ENCODE peak calls at places on chromosomes 16 and 17, in seven cellular contexts. One of them, this sample, is unnamed.

GRCh38 chr16:88102597-88102996 is 151.4 kb downstream of the BANP start:
- DNase-seq in kidney: peak; percentile 60
- DNase-seq in stomach: no peak
- DNase-seq in cardiac muscle cell: no peak
- DNase-seq in H7: peak; percentile 53
- DNase-seq in psoas muscle: peak; percentile 43
- DNase-seq in BE2C: no peak
- DNase-seq in this sample: no peak

GRCh38 chr17:76466775-76467130 is 650 bp upstream of the AANAT start:
- DNase-seq in kidney: no peak
- DNase-seq in stomach: no peak
- DNase-seq in cardiac muscle cell: no peak
- DNase-seq in H7: no peak
- DNase-seq in psoas muscle: peak; percentile 45
- DNase-seq in BE2C: no peak
- DNase-seq in this sample: no peak

GRCh38 chr16:79795556-79795955 is 195.0 kb upstream of the MAF start:
- DNase-seq in kidney: no peak
- DNase-seq in stomach: no peak
- DNase-seq in cardiac muscle cell: no peak
- DNase-seq in H7: no peak
- DNase-seq in psoas muscle: no peak
- DNase-seq in BE2C: no peak
- DNase-seq in this sample: no peak

GRCh38 chr16:47150067-47150466 is 6.3 kb upstream of the NETO2 start:
- DNase-seq in kidney: no peak
- DNase-seq in stomach: no peak
- DNase-seq in cardiac muscle cell: no peak
- DNase-seq in H7: no peak
- DNase-seq in psoas muscle: no peak
- DNase-seq in BE2C: no peak
- DNase-seq in this sample: no peak

GRCh38 chr17:80220709-80221215 is 535 bp downstream of the SLC26A11 start:
- DNase-seq in kidney: peak; percentile 78
- DNase-seq in stomach: no peak
- DNase-seq in cardiac muscle cell: peak; percentile 16
- DNase-seq in H7: no peak
- DNase-seq in psoas muscle: no peak
- DNase-seq in BE2C: no peak
- DNase-seq in this sample: peak; percentile 3

GRCh38 chr17:79535728-79536025 is 75.2 kb downstream of the RBFOX3 start:
- DNase-seq in kidney: no peak
- DNase-seq in stomach: no peak
- DNase-seq in cardiac muscle cell: no peak
- DNase-seq in H7: no peak
- DNase-seq in psoas muscle: no peak
- DNase-seq in BE2C: no peak
- DNase-seq in this sample: no peak

GRCh38 chr17:75191584-75191983 is 8.8 kb upstream of the SUMO2 start:
- DNase-seq in kidney: no peak
- DNase-seq in stomach: no peak
- DNase-seq in cardiac muscle cell: peak; percentile 50
- DNase-seq in H7: no peak
- DNase-seq in psoas muscle: no peak
- DNase-seq in BE2C: no peak
- DNase-seq in this sample: no peak

GRCh38 chr17:19569785-19570496 is 36.3 kb downstream of the SLC47A1 start:
- DNase-seq in kidney: no peak
- DNase-seq in stomach: no peak
- DNase-seq in cardiac muscle cell: no peak
- DNase-seq in H7: no peak
- DNase-seq in psoas muscle: no peak
- DNase-seq in BE2C: no peak
- DNase-seq in this sample: peak; percentile 61

GRCh38 chr16:48441863-48442279 is 56.7 kb upstream of the SIAH1 start:
- DNase-seq in kidney: no peak
- DNase-seq in stomach: no peak
- DNase-seq in cardiac muscle cell: no peak
- DNase-seq in H7: no peak
- DNase-seq in psoas muscle: no peak
- DNase-seq in BE2C: no peak
- DNase-seq in this sample: no peak

GRCh38 chr17:32310927-32311568 is 30.9 kb downstream of the C17orf75 start:
- DNase-seq in kidney: no peak
- DNase-seq in stomach: no peak
- DNase-seq in cardiac muscle cell: peak; percentile 39
- DNase-seq in H7: peak; percentile 64
- DNase-seq in psoas muscle: no peak
- DNase-seq in BE2C: peak; percentile 22
- DNase-seq in this sample: no peak

GRCh38 chr16:69112285-69113129 is 7.1 kb downstream of the HAS3 start:
- DNase-seq in kidney: peak; percentile 79
- DNase-seq in stomach: peak; percentile 71
- DNase-seq in cardiac muscle cell: peak; percentile 60
- DNase-seq in H7: peak; percentile 91
- DNase-seq in psoas muscle: peak; percentile 71
- DNase-seq in BE2C: peak; percentile 79
- DNase-seq in this sample: peak; percentile 54

GRCh38 chr16:4840984-4841383 is 6.1 kb downstream of the GLYR1 start:
- DNase-seq in kidney: no peak
- DNase-seq in stomach: no peak
- DNase-seq in cardiac muscle cell: no peak
- DNase-seq in H7: no peak
- DNase-seq in psoas muscle: no peak
- DNase-seq in BE2C: no peak
- DNase-seq in this sample: no peak
- H3K36me3 ChIP-seq in kidney: peaks cover 38% of the 10 kb centered on the region
- H3K36me3 ChIP-seq in stomach: peaks cover 70% of the 10 kb centered on the region
- H3K36me3 ChIP-seq in cardiac muscle cell: peaks cover 69% of the 10 kb centered on the region
- H3K36me3 ChIP-seq in H7: peaks cover 34% of the 10 kb centered on the region
- H3K36me3 ChIP-seq in psoas muscle: peaks cover 100% of the 10 kb centered on the region
- H3K36me3 ChIP-seq in BE2C: peaks cover 75% of the 10 kb centered on the region
- H3K36me3 ChIP-seq in this sample: peaks cover 14% of the 10 kb centered on the region

DNA sequence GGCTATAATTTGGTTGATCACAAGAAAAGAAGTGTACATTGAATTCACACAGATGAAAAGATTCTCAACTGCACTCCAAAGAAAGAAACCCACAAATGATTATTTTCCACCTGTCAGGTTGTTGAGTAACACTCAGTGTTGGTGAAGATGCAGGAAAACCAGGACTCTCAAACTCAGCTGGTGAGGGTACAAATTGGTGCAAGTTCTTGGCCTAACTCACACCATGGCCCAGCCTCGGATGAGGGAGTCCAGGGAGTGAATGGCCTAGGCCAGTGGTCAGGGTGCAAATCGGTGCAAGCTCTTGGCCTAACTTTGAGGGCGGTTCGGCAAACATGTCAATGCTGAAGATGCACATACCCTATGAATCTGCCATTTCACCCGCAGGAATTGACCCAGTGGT is 8.6 kb downstream of the SCNN1B start:
- DNase-seq in kidney: no peak
- DNase-seq in stomach: no peak
- DNase-seq in cardiac muscle cell: no peak
- DNase-seq in H7: no peak
- DNase-seq in psoas muscle: no peak
- DNase-seq in BE2C: no peak
- DNase-seq in this sample: no peak
- H3K36me3 ChIP-seq in kidney: no peaks in the 10 kb centered on the region
- H3K36me3 ChIP-seq in stomach: no peaks in the 10 kb centered on the region
- H3K36me3 ChIP-seq in cardiac muscle cell: no peaks in the 10 kb centered on the region
- H3K36me3 ChIP-seq in H7: no peaks in the 10 kb centered on the region
- H3K36me3 ChIP-seq in psoas muscle: no peaks in the 10 kb centered on the region
- H3K36me3 ChIP-seq in BE2C: no peaks in the 10 kb centered on the region
- H3K36me3 ChIP-seq in this sample: no peaks in the 10 kb centered on the region

GRCh38 chr17:6761817-6762216 is 6.0 kb downstream of the XAF1 start:
- DNase-seq in kidney: no peak
- DNase-seq in stomach: no peak
- DNase-seq in cardiac muscle cell: no peak
- DNase-seq in H7: no peak
- DNase-seq in psoas muscle: no peak
- DNase-seq in BE2C: no peak
- DNase-seq in this sample: no peak
- H3K36me3 ChIP-seq in kidney: peaks cover 5% of the 10 kb centered on the region
- H3K36me3 ChIP-seq in stomach: peaks cover 7% of the 10 kb centered on the region
- H3K36me3 ChIP-seq in cardiac muscle cell: no peaks in the 10 kb centered on the region
- H3K36me3 ChIP-seq in H7: no peaks in the 10 kb centered on the region
- H3K36me3 ChIP-seq in psoas muscle: peaks cover 54% of the 10 kb centered on the region
- H3K36me3 ChIP-seq in BE2C: no peaks in the 10 kb centered on the region
- H3K36me3 ChIP-seq in this sample: peaks cover 16% of the 10 kb centered on the region

GRCh38 chr16:10525214-10525825 is 55.1 kb downstream of the EMP2 start:
- DNase-seq in kidney: no peak
- DNase-seq in stomach: no peak
- DNase-seq in cardiac muscle cell: no peak
- DNase-seq in H7: no peak
- DNase-seq in psoas muscle: no peak
- DNase-seq in BE2C: no peak
- DNase-seq in this sample: no peak

GRCh38 chr16:10519929-10520868 is 60.2 kb downstream of the EMP2 start:
- DNase-seq in kidney: no peak
- DNase-seq in stomach: peak; percentile 31
- DNase-seq in cardiac muscle cell: no peak
- DNase-seq in H7: no peak
- DNase-seq in psoas muscle: no peak
- DNase-seq in BE2C: no peak
- DNase-seq in this sample: no peak

GRCh38 chr16:10521681-10522274 is 58.6 kb downstream of the EMP2 start:
- DNase-seq in kidney: no peak
- DNase-seq in stomach: peak; percentile 65
- DNase-seq in cardiac muscle cell: peak; percentile 75
- DNase-seq in H7: peak; percentile 74
- DNase-seq in psoas muscle: peak; percentile 63
- DNase-seq in BE2C: peak; percentile 70
- DNase-seq in this sample: peak; percentile 71

GRCh38 chr16:10520869-10521578 is 59.4 kb downstream of the EMP2 start:
- DNase-seq in kidney: no peak
- DNase-seq in stomach: no peak
- DNase-seq in cardiac muscle cell: no peak
- DNase-seq in H7: no peak
- DNase-seq in psoas muscle: no peak
- DNase-seq in BE2C: no peak
- DNase-seq in this sample: no peak

DNA sequence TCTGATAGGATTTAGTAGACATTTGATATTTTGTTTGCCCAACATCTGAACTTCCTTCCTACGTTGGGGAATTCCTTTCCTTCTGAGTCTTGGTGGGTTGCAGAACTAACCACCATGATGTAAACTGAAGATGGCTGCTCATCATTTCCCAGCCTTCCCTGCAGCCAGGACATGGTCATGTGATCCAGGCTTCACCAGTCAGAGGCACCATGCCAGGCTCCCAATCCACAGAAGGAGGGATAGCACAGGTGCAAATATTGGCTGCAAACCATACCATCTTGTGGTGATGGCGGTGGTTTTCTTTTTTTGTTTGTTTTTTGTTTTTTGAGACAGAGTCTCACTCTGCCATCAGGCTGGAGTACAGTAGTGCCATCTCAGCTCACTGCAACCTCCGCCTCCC is 57.4 kb downstream of the EMP2 start:
- DNase-seq in kidney: no peak
- DNase-seq in stomach: no peak
- DNase-seq in cardiac muscle cell: no peak
- DNase-seq in H7: no peak
- DNase-seq in psoas muscle: no peak
- DNase-seq in BE2C: no peak
- DNase-seq in this sample: no peak
- H3K36me3 ChIP-seq in kidney: no peaks in the 10 kb centered on the region
- H3K36me3 ChIP-seq in stomach: no peaks in the 10 kb centered on the region
- H3K36me3 ChIP-seq in cardiac muscle cell: no peaks in the 10 kb centered on the region
- H3K36me3 ChIP-seq in H7: no peaks in the 10 kb centered on the region
- H3K36me3 ChIP-seq in psoas muscle: no peaks in the 10 kb centered on the region
- H3K36me3 ChIP-seq in BE2C: no peaks in the 10 kb centered on the region
- H3K36me3 ChIP-seq in this sample: no peaks in the 10 kb centered on the region

GRCh38 chr16:29841631-29842030 is 21.4 kb downstream of the MVP start:
- DNase-seq in kidney: no peak
- DNase-seq in stomach: no peak
- DNase-seq in cardiac muscle cell: no peak
- DNase-seq in H7: no peak
- DNase-seq in psoas muscle: no peak
- DNase-seq in BE2C: no peak
- DNase-seq in this sample: no peak
- H3K36me3 ChIP-seq in kidney: peaks cover 40% of the 10 kb centered on the region
- H3K36me3 ChIP-seq in stomach: peaks cover 86% of the 10 kb centered on the region
- H3K36me3 ChIP-seq in cardiac muscle cell: no peaks in the 10 kb centered on the region
- H3K36me3 ChIP-seq in H7: no peaks in the 10 kb centered on the region
- H3K36me3 ChIP-seq in psoas muscle: peaks cover 87% of the 10 kb centered on the region
- H3K36me3 ChIP-seq in BE2C: no peaks in the 10 kb centered on the region
- H3K36me3 ChIP-seq in this sample: peaks cover 31% of the 10 kb centered on the region

GRCh38 chr16:3584412-3584811 is 7.2 kb upstream of the NLRC3 start:
- DNase-seq in kidney: no peak
- DNase-seq in stomach: no peak
- DNase-seq in cardiac muscle cell: no peak
- DNase-seq in H7: no peak
- DNase-seq in psoas muscle: peak; percentile 18
- DNase-seq in BE2C: no peak
- DNase-seq in this sample: no peak
- H3K36me3 ChIP-seq in kidney: no peaks in the 10 kb centered on the region
- H3K36me3 ChIP-seq in stomach: no peaks in the 10 kb centered on the region
- H3K36me3 ChIP-seq in cardiac muscle cell: no peaks in the 10 kb centered on the region
- H3K36me3 ChIP-seq in H7: peaks cover 4% of the 10 kb centered on the region
- H3K36me3 ChIP-seq in psoas muscle: peaks cover 43% of the 10 kb centered on the region
- H3K36me3 ChIP-seq in BE2C: peaks cover 7% of the 10 kb centered on the region
- H3K36me3 ChIP-seq in this sample: no peaks in the 10 kb centered on the region

GRCh38 chr16:2082983-2083364 is 35.2 kb downstream of the TSC2 start:
- DNase-seq in kidney: no peak
- DNase-seq in stomach: no peak
- DNase-seq in cardiac muscle cell: no peak
- DNase-seq in H7: peak; percentile 71
- DNase-seq in psoas muscle: no peak
- DNase-seq in BE2C: no peak
- DNase-seq in this sample: no peak

GRCh38 chr16:2083409-2083808 is 35.6 kb downstream of the TSC2 start:
- DNase-seq in kidney: no peak
- DNase-seq in stomach: no peak
- DNase-seq in cardiac muscle cell: no peak
- DNase-seq in H7: no peak
- DNase-seq in psoas muscle: no peak
- DNase-seq in BE2C: no peak
- DNase-seq in this sample: no peak

GRCh38 chr16:2084688-2085625 is 37.2 kb downstream of the TSC2 start:
- DNase-seq in kidney: no peak
- DNase-seq in stomach: no peak
- DNase-seq in cardiac muscle cell: no peak
- DNase-seq in H7: peak; percentile 81
- DNase-seq in psoas muscle: no peak
- DNase-seq in BE2C: no peak
- DNase-seq in this sample: no peak

GRCh38 chr16:2085669-2086068 is 37.9 kb downstream of the TSC2 start:
- DNase-seq in kidney: no peak
- DNase-seq in stomach: no peak
- DNase-seq in cardiac muscle cell: no peak
- DNase-seq in H7: no peak
- DNase-seq in psoas muscle: no peak
- DNase-seq in BE2C: peak; percentile 70
- DNase-seq in this sample: no peak

GRCh38 chr16:2083876-2084687 is 36.3 kb downstream of the TSC2 start:
- DNase-seq in kidney: no peak
- DNase-seq in stomach: no peak
- DNase-seq in cardiac muscle cell: no peak
- DNase-seq in H7: no peak
- DNase-seq in psoas muscle: no peak
- DNase-seq in BE2C: no peak
- DNase-seq in this sample: no peak
- H3K36me3 ChIP-seq in kidney: peaks cover 7% of the 10 kb centered on the region
- H3K36me3 ChIP-seq in stomach: peaks cover 67% of the 10 kb centered on the region
- H3K36me3 ChIP-seq in cardiac muscle cell: peaks cover 16% of the 10 kb centered on the region
- H3K36me3 ChIP-seq in H7: peaks cover 2% of the 10 kb centered on the region
- H3K36me3 ChIP-seq in psoas muscle: peaks cover 99% of the 10 kb centered on the region
- H3K36me3 ChIP-seq in BE2C: peaks cover 64% of the 10 kb centered on the region
- H3K36me3 ChIP-seq in this sample: peaks cover 16% of the 10 kb centered on the region

This sample was measured in small intestine.